ENCODE peak calls at places on chromosomes 12 and 14, in five cellular contexts. One of them, this sample, is unnamed.

GRCh38 chr12:69000540-69001243 is 67.7 kb upstream of the CPM start:
- DNase-seq in AG08396: peak; percentile 17
- DNase-seq in AG09309: no peak
- DNase-seq in adipocyte: peak; percentile 36
- DNase-seq in lower lobe of right lung: no peak
- DNase-seq in this sample: no peak

GRCh38 chr14:22541721-22542120 is 47.3 kb downstream of the DAD1 start:
- DNase-seq in AG08396: no peak
- DNase-seq in AG09309: no peak
- DNase-seq in adipocyte: no peak
- DNase-seq in lower lobe of right lung: no peak
- DNase-seq in this sample: no peak

GRCh38 chr12:115423546-115423987 is 739.6 kb upstream of the TBX3 start:
- DNase-seq in AG08396: no peak
- DNase-seq in AG09309: no peak
- DNase-seq in adipocyte: no peak
- DNase-seq in lower lobe of right lung: no peak
- DNase-seq in this sample: no peak

GRCh38 chr12:39116877-39117276 is 211.5 kb upstream of the CPNE8 start:
- DNase-seq in AG08396: no peak
- DNase-seq in AG09309: no peak
- DNase-seq in adipocyte: no peak
- DNase-seq in lower lobe of right lung: no peak
- DNase-seq in this sample: no peak

GRCh38 chr14:55301722-55302121 is 30.5 kb downstream of the FBXO34 start:
- DNase-seq in AG08396: peak; percentile 59
- DNase-seq in AG09309: no peak
- DNase-seq in adipocyte: peak; percentile 63
- DNase-seq in lower lobe of right lung: no peak
- DNase-seq in this sample: no peak

GRCh38 chr14:71686677-71687076 is 245.6 kb upstream of the RGS6 start:
- DNase-seq in AG08396: no peak
- DNase-seq in AG09309: peak; percentile 58
- DNase-seq in adipocyte: peak; percentile 15
- DNase-seq in lower lobe of right lung: no peak
- DNase-seq in this sample: no peak

GRCh38 chr12:6735448-6736191 is 11.8 kb downstream of the COPS7A start:
- DNase-seq in AG08396: peak; percentile 68
- DNase-seq in AG09309: no peak
- DNase-seq in adipocyte: peak; percentile 82
- DNase-seq in lower lobe of right lung: peak; percentile 77
- DNase-seq in this sample: no peak

GRCh38 chr12:48128800-48129199 is 9.6 kb downstream of the PFKM start:
- DNase-seq in AG08396: no peak
- DNase-seq in AG09309: no peak
- DNase-seq in adipocyte: no peak
- DNase-seq in lower lobe of right lung: no peak
- DNase-seq in this sample: no peak

GRCh38 chr12:25151476-25151875 is 43.5 kb downstream of the DNAI7 start:
- DNase-seq in AG08396: peak; percentile 79
- DNase-seq in AG09309: peak; percentile 88
- DNase-seq in adipocyte: peak; percentile 94
- DNase-seq in lower lobe of right lung: no peak
- DNase-seq in this sample: peak; percentile 63

GRCh38 chr12:95385246-95385645 is 88.7 kb upstream of the METAP2 start:
- DNase-seq in AG08396: peak; percentile 36
- DNase-seq in AG09309: peak; percentile 23
- DNase-seq in adipocyte: peak; percentile 94
- DNase-seq in lower lobe of right lung: no peak
- DNase-seq in this sample: no peak

GRCh38 chr12:95653761-95654546 is 102.7 kb upstream of the USP44 start:
- DNase-seq in AG08396: peak; percentile 57
- DNase-seq in AG09309: peak; percentile 86
- DNase-seq in adipocyte: peak; percentile 66
- DNase-seq in lower lobe of right lung: no peak
- DNase-seq in this sample: no peak

GRCh38 chr14:70662816-70663215 is 21.1 kb downstream of the TTC9 start:
- DNase-seq in AG08396: no peak
- DNase-seq in AG09309: no peak
- DNase-seq in adipocyte: no peak
- DNase-seq in lower lobe of right lung: no peak
- DNase-seq in this sample: no peak

GRCh38 chr12:106078358-106079025 is 60.3 kb downstream of the NUAK1 start:
- DNase-seq in AG08396: peak; percentile 59
- DNase-seq in AG09309: peak; percentile 57
- DNase-seq in adipocyte: peak; percentile 47
- DNase-seq in lower lobe of right lung: no peak
- DNase-seq in this sample: no peak

GRCh38 chr12:38761636-38762342 is 143.6 kb downstream of the CPNE8 start:
- DNase-seq in AG08396: no peak
- DNase-seq in AG09309: no peak
- DNase-seq in adipocyte: no peak
- DNase-seq in lower lobe of right lung: no peak
- DNase-seq in this sample: no peak

GRCh38 chr14:49427117-49427516 is 159.1 kb downstream of the RPS29 start:
- DNase-seq in AG08396: no peak
- DNase-seq in AG09309: no peak
- DNase-seq in adipocyte: no peak
- DNase-seq in lower lobe of right lung: no peak
- DNase-seq in this sample: no peak

GRCh38 chr12:52181757-52182156 is 10.1 kb downstream of the KRT80 start:
- DNase-seq in AG08396: peak; percentile 77
- DNase-seq in AG09309: peak; percentile 29
- DNase-seq in adipocyte: peak; percentile 87
- DNase-seq in lower lobe of right lung: no peak
- DNase-seq in this sample: no peak

GRCh38 chr14:101127239-101127638 is 223.7 kb upstream of the RTL1 start:
- DNase-seq in AG08396: no peak
- DNase-seq in AG09309: no peak
- DNase-seq in adipocyte: peak; percentile 7
- DNase-seq in lower lobe of right lung: no peak
- DNase-seq in this sample: no peak

GRCh38 chr12:46811185-46811584 is 14.6 kb downstream of the SLC38A4 start:
- DNase-seq in AG08396: no peak
- DNase-seq in AG09309: no peak
- DNase-seq in adipocyte: no peak
- DNase-seq in lower lobe of right lung: no peak
- DNase-seq in this sample: no peak

GRCh38 chr12:20883288-20883687 is 72.8 kb downstream of the SLCO1B3 start:
- DNase-seq in AG08396: no peak
- DNase-seq in AG09309: no peak
- DNase-seq in adipocyte: no peak
- DNase-seq in lower lobe of right lung: no peak
- DNase-seq in this sample: peak; percentile 55

GRCh38 chr12:113222730-113223531 is 1.7 kb downstream of the TPCN1 start:
- DNase-seq in AG08396: peak; percentile 73
- DNase-seq in AG09309: peak; percentile 64
- DNase-seq in adipocyte: peak; percentile 87
- DNase-seq in lower lobe of right lung: no peak
- DNase-seq in this sample: peak; percentile 93

GRCh38 chr12:2689879-2690278 is 104.9 kb upstream of the FKBP4 start:
- DNase-seq in AG08396: no peak
- DNase-seq in AG09309: no peak
- DNase-seq in adipocyte: no peak
- DNase-seq in lower lobe of right lung: no peak
- DNase-seq in this sample: no peak

GRCh38 chr14:100576091-100577085 is 10.8 kb downstream of the BEGAIN start:
- DNase-seq in AG08396: no peak
- DNase-seq in AG09309: no peak
- DNase-seq in adipocyte: no peak
- DNase-seq in lower lobe of right lung: peak; percentile 36
- DNase-seq in this sample: no peak

This sample was measured in pulmonary artery endothelial cell.